ENCODE peak calls at places on chromosomes 13 and 19, in six cellular contexts. E is IMR-90, N is A549, Q is GM12878, W is HepG2, T is K562. S is an unnamed sample.

GRCh38 chr19:56838680-56838929 is 1.9 kb downstream of the PEG3 start:
- DNase-seq in E (no peak), N (no peak), Q (no peak), W (no peak), T (no peak), S (no peak)

GRCh38 chr13:102779426-102780159 is 6.0 kb upstream of the TEX30 start:
- DNase-seq in E (no peak), N (no peak), Q (no peak), W (no peak), T (no peak), S (no peak)

GRCh38 chr19:4051175-4052101 is 15.3 kb downstream of the ZBTB7A start:
- DNase-seq in E (peak; percentile 55), N (no peak), Q (no peak), W (peak; percentile 44), T (no peak), S (no peak)

GRCh38 chr13:99055286-99056073 is 77.6 kb upstream of the DOCK9 start:
- DNase-seq in E (no peak), N (no peak), Q (no peak), W (no peak), T (no peak), S (no peak)

GRCh38 chr13:26482451-26483197 is 74.9 kb upstream of the WASF3 start:
- DNase-seq in E (peak; percentile 74), N (peak; percentile 71), Q (peak; percentile 23), W (peak; percentile 61), T (peak; percentile 68), S (peak; percentile 72)

GRCh38 chr13:80400164-80400767 is 59.3 kb upstream of the SPRY2 start:
- DNase-seq in E (no peak), N (no peak), Q (peak; percentile 8), W (no peak), T (no peak), S (no peak)

GRCh38 chr13:28753208-28753892 is 34.6 kb upstream of the SLC46A3 start:
- DNase-seq in E (peak; percentile 91), N (peak; percentile 61), Q (no peak), W (peak; percentile 75), T (no peak), S (peak; percentile 24)

GRCh38 chr19:37412700-37413099 is 41.8 kb downstream of the ZNF527 start:
- DNase-seq in E (no peak), N (no peak), Q (no peak), W (no peak), T (no peak), S (no peak)

GRCh38 chr19:30406220-30406944 is 34.2 kb downstream of the ZNF536 start:
- DNase-seq in E (no peak), N (peak; percentile 69), Q (no peak), W (peak; percentile 10), T (no peak), S (peak; percentile 68)

GRCh38 chr13:34246511-34246910 is 428.6 kb downstream of the RFC3 start:
- DNase-seq in E (no peak), N (no peak), Q (no peak), W (no peak), T (no peak), S (no peak)

GRCh38 chr13:29457299-29457698 is 138.2 kb downstream of the SLC7A1 start:
- DNase-seq in E (peak; percentile 79), N (no peak), Q (no peak), W (no peak), T (no peak), S (no peak)

GRCh38 chr13:111177081-111177711 is 62.1 kb downstream of the ARHGEF7 start:
- DNase-seq in E (peak; percentile 68), N (no peak), Q (no peak), W (no peak), T (no peak), S (no peak)

GRCh38 chr19:19062454-19063182 is 1.2 kb upstream of the SLC25A42 start:
- DNase-seq in E (peak; percentile 63), N (peak; percentile 7), Q (no peak), W (peak; percentile 30), T (no peak), S (no peak)

DNA sequence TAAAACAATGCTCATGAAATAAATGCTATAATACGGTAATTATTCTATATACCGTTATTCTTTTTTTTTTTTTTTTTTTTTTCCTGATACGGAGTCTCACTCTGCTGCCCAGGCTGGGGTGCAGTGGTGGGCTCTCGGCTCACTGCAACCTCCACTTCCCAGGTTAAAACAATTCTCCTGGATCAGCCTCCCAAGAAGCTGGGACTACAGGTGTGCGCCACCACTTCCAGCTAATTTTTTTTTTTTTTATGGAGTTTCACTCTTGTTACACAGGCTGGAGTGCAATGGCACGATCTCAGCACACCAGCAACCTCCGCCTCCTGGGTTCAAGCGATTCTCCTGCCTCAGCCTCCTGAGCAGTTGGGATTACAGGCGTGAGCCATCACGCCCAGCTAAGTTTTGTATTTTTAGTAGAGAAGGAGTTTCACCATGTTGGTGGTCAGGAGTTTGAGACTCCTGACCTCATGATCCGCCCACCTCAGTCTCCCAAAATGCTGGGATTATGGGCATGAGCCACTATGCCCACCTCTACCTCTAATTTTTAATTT is 6.9 kb downstream of the PPP1R15A start:
- DNase-seq in E (no peak), N (no peak), Q (no peak), W (no peak), T (no peak), S (no peak)
- TF ChIP-seq BHLHE40 in E (no peak), N (no peak), Q (no peak), W (no peak), T (no peak), S (no peak)

GRCh38 chr19:1467512-1468273 is 11.3 kb downstream of the C19orf25 start:
- DNase-seq in E (no peak), N (no peak), Q (no peak), W (no peak), T (no peak), S (no peak)

GRCh38 chr19:1466461-1467227 is 12.4 kb downstream of the C19orf25 start:
- DNase-seq in E (no peak), N (no peak), Q (no peak), W (no peak), T (no peak), S (no peak)

GRCh38 chr19:1467228-1467511 is 11.8 kb downstream of the C19orf25 start:
- DNase-seq in E (no peak), N (no peak), Q (no peak), W (no peak), T (no peak), S (no peak)

GRCh38 chr19:1466018-1466460 is 13.0 kb downstream of the C19orf25 start:
- DNase-seq in E (no peak), N (no peak), Q (no peak), W (no peak), T (no peak), S (no peak)

DNA sequence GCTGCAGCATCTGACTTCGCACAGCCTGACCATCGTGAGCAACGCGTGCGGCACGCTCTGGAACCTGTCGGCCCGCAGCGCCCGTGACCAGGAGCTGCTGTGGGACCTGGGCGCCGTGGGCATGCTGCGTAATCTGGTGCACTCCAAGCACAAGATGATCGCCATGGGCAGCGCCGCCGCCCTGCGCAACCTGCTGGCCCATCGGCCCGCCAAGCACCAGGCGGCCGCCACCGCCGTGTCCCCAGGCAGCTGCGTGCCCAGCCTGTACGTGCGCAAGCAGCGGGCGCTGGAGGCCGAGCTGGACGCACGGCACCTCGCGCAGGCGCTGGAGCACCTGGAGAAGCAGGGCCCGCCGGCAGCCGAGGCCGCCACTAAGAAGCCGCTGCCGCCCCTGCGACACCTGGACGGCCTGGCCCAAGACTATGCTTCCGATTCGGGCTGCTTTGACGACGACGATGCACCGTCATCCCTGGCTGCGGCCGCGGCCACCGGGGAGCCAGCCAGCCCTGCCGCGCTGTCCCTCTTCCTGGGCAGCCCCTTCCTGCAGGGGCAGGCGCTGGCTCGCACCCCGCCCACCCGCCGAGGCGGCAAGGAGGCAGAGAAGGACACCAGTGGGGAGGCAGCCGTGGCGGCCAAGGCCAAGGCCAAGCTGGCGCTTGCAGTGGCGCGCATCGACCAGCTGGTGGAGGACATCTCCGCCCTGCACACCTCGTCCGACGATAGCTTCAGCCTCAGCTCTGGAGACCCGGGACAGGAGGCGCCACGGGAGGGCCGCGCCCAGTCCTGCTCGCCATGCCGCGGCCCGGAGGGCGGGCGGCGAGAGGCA is 13.6 kb downstream of the C19orf25 start:
- DNase-seq in E (peak; percentile 36), N (no peak), Q (no peak), W (no peak), T (no peak), S (no peak)
- TF ChIP-seq BHLHE40 in E (no peak), N (no peak), Q (no peak), W (no peak), T (no peak), S (no peak)

GRCh38 chr13:90974249-90974954 is 373.1 kb upstream of the MIR17HG start:
- DNase-seq in E (no peak), N (no peak), Q (no peak), W (no peak), T (no peak), S (no peak)

GRCh38 chr13:90968510-90968909 is 379.0 kb upstream of the MIR17HG start:
- DNase-seq in E (no peak), N (peak; percentile 33), Q (no peak), W (peak; percentile 2), T (no peak), S (peak; percentile 70)
- TF ChIP-seq BHLHE40 in E (no peak), N (no peak), Q (no peak), W (no peak), T (no peak), S (no peak)

DNA sequence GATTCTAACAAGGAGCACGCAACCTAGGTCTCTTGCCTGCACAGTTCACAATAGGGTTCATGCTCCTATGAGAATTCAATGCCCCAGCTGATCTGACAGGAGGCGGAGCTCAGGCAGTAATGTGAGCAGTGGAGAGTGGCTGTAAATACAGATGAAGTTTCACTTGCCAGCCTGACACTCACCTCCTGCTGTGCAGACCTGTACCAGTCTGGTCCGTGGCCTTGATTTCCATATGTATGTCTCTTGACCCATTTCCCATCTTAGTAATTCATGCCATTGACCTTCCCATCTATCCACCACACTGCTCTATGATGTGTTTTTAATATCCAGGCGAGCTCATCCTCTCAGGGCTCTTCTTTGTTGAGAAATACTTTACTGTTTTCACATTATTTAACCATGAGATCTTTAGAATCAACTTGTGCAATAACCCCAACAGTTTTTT is 95.2 kb downstream of the LRCH1 start:
- DNase-seq in E (peak; percentile 60), N (no peak), Q (no peak), W (peak; percentile 53), T (no peak), S (no peak)
- TF ChIP-seq BHLHE40 in E (no peak), N (no peak), Q (no peak), W (no peak), T (no peak), S (no peak)

GRCh38 chr13:94967183-94968039 is 255.1 kb upstream of the SOX21 start:
- DNase-seq in E (no peak), N (peak; percentile 21), Q (no peak), W (no peak), T (no peak), S (peak; percentile 51)

GRCh38 chr13:94968757-94969086 is 256.4 kb upstream of the SOX21 start:
- DNase-seq in E (no peak), N (peak; percentile 25), Q (no peak), W (no peak), T (no peak), S (no peak)

GRCh38 chr13:94966380-94966779 is 254.0 kb upstream of the SOX21 start:
- DNase-seq in E (no peak), N (no peak), Q (no peak), W (no peak), T (no peak), S (no peak)

GRCh38 chr13:94968040-94968756 is 255.9 kb upstream of the SOX21 start:
- DNase-seq in E (no peak), N (peak; percentile 62), Q (no peak), W (no peak), T (no peak), S (peak; percentile 55)

GRCh38 chr13:94972262-94972661 is 259.9 kb upstream of the SOX21 start:
- DNase-seq in E (no peak), N (no peak), Q (no peak), W (no peak), T (no peak), S (no peak)
- TF ChIP-seq BHLHE40 in E (no peak), N (no peak), Q (no peak), W (no peak), T (no peak), S (no peak)

S was measured in HEK293T.